ENCODE peak calls at places on chromosome 20, in ten cellular contexts. C, D, L, H, I, N, X, M, Q and B are unnamed samples.

GRCh38 chr20:54025166-54025835 is 45.1 kb downstream of the BCAS1 start:
- DNase-seq in C (no peak), D (no peak), L (peak; percentile 6), H (no peak), I (no peak), N (no peak), X (no peak), M (no peak), Q (no peak), B (no peak)

GRCh38 chr20:9214676-9215075 is 145.8 kb downstream of the PLCB4 start:
- DNase-seq in C (no peak), D (peak; percentile 93), L (peak; percentile 94), H (no peak), I (no peak), N (no peak), X (no peak), M (no peak), Q (no peak), B (peak; percentile 55)

GRCh38 chr20:22584630-22584921 is 204 bp upstream of the FOXA2 start:
- DNase-seq in C (peak; percentile 47), D (no peak), L (no peak), H (no peak), I (no peak), N (no peak), X (no peak), M (peak; percentile 79), Q (no peak), B (no peak)

GRCh38 chr20:50034567-50035170 is 51.9 kb downstream of the SNAI1 start:
- DNase-seq in C (no peak), D (peak; percentile 51), L (peak; percentile 33), H (no peak), I (no peak), N (no peak), X (peak; percentile 88), M (peak; percentile 23), Q (no peak), B (peak; percentile 55)

GRCh38 chr20:41169791-41170351 is 32.5 kb downstream of the PLCG1 start:
- DNase-seq in C (no peak), D (peak; percentile 22), L (peak; percentile 69), H (no peak), I (peak; percentile 45), N (no peak), X (no peak), M (no peak), Q (no peak), B (peak; percentile 76)

GRCh38 chr20:8721098-8721497 is 347.8 kb upstream of the PLCB4 start:
- DNase-seq in C (peak; percentile 59), D (peak; percentile 62), L (peak; percentile 62), H (peak; percentile 38), I (no peak), N (peak; percentile 15), X (peak; percentile 73), M (peak; percentile 84), Q (peak; percentile 35), B (peak; percentile 39)

GRCh38 chr20:15811951-15812350 is 761.3 kb downstream of the KIF16B start:
- DNase-seq in C (no peak), D (no peak), L (no peak), H (no peak), I (no peak), N (no peak), X (no peak), M (no peak), Q (no peak), B (no peak)

GRCh38 chr20:19699132-19699971 is 58.7 kb upstream of the RIN2 start:
- DNase-seq in C (no peak), D (peak; percentile 94), L (peak; percentile 88), H (no peak), I (no peak), N (no peak), X (no peak), M (no peak), Q (peak; percentile 97), B (peak; percentile 97)

GRCh38 chr20:44070139-44070900 is 116.7 kb downstream of the JPH2 start:
- DNase-seq in C (no peak), D (no peak), L (no peak), H (no peak), I (peak; percentile 25), N (peak; percentile 18), X (no peak), M (no peak), Q (no peak), B (no peak)